ENCODE peak calls at places on chromosome 9, in seven cellular contexts. V is left lung; J is CD8-positive, alpha-beta T cell; M is spleen; O is upper lobe of left lung; W is right atrium auricular region; A is A549. Z is an unnamed sample. For H3K4me1, the result is how much of the 10 kb centered on the place peaks cover.

GRCh38 chr9:76756273-76756650 is 8.0 kb upstream of the PCA3 start:
- DNase-seq in V (no peak), M (no peak), A (peak), O (no peak), W (no peak), J (no peak), Z (no peak)

GRCh38 chr9:110140276-110140675 is 67.7 kb downstream of the C9orf152 start:
- DNase-seq in W (no peak), J (no peak), O (no peak), A (no peak), M (no peak), V (no peak), Z (no peak)

GRCh38 chr9:759983-760715 is 81.3 kb upstream of the DMRT1 start:
- DNase-seq in W (peak), O (peak), A (no peak), J (no peak), M (no peak), V (no peak), Z (peak)

GRCh38 chr9:71644819-71645362 is 123.4 kb downstream of the CEMIP2 start:
- DNase-seq in M (no peak), J (no peak), W (no peak), V (no peak), A (no peak), O (no peak), Z (no peak)

GRCh38 chr9:117574099-117574498 is 130.1 kb upstream of the TLR4 start:
- DNase-seq in V (no peak), O (no peak), A (no peak), J (no peak), W (no peak), M (no peak), Z (no peak)

GRCh38 chr9:15541862-15542261 is 11.0 kb upstream of the CCDC171 start:
- DNase-seq in M (no peak), W (no peak), J (no peak), V (no peak), O (no peak), A (no peak), Z (no peak)

GRCh38 chr9:89254058-89254772 is 56.8 kb upstream of the CKS2 start:
- DNase-seq in O (no peak), V (no peak), M (no peak), J (no peak), A (no peak), W (no peak), Z (no peak)

GRCh38 chr9:23938908-23939307 is 112.9 kb upstream of the ELAVL2 start:
- DNase-seq in O (no peak), A (no peak), V (no peak), J (no peak), W (no peak), M (no peak), Z (no peak)

GRCh38 chr9:16010221-16010620 is 457.4 kb downstream of the CCDC171 start:
- DNase-seq in A (no peak), W (no peak), V (no peak), M (no peak), O (no peak), J (no peak), Z (no peak)

GRCh38 chr9:133393399-133393798 is 17.2 kb downstream of the STKLD1 start:
- DNase-seq in M (no peak), J (no peak), V (no peak), O (no peak), A (no peak), W (no peak), Z (no peak)

GRCh38 chr9:136088481-136088938 is 6.6 kb downstream of the NACC2 start:
- DNase-seq in M (no peak), O (peak), J (no peak), V (no peak), W (no peak), A (no peak), Z (no peak)
- H3K4me3 ChIP-seq in M (no peak), O (no peak), J (no peak), V (no peak), W (no peak), A (no peak), Z (peak)

GRCh38 chr9:2745560-2746380 is 28.5 kb downstream of the KCNV2 start:
- DNase-seq in J (no peak), O (no peak), V (no peak), W (no peak), M (no peak), A (no peak), Z (no peak)

GRCh38 chr9:2740616-2741015 is 23.3 kb downstream of the KCNV2 start:
- DNase-seq in J (no peak), V (no peak), M (no peak), W (no peak), A (no peak), O (no peak), Z (no peak)

GRCh38 chr9:2741441-2742158 is 24.3 kb downstream of the KCNV2 start:
- DNase-seq in M (no peak), J (no peak), O (no peak), A (no peak), W (no peak), V (no peak), Z (no peak)

GRCh38 chr9:2743937-2744529 is 26.7 kb downstream of the KCNV2 start:
- DNase-seq in V (no peak), W (no peak), A (no peak), J (no peak), O (no peak), M (no peak), Z (no peak)

GRCh38 chr9:2742214-2742613 is 24.9 kb downstream of the KCNV2 start:
- DNase-seq in M (no peak), W (no peak), J (no peak), O (no peak), V (no peak), A (no peak), Z (no peak)
- H3K4me1 ChIP-seq in M (under half), W (under half), J (under half), O (under half), V (under half), A (under half), Z (under half)

GRCh38 chr9:6923081-6923480 is 165.3 kb downstream of the KDM4C start:
- DNase-seq in W (no peak), O (no peak), V (no peak), J (no peak), A (no peak), M (no peak), Z (no peak)

GRCh38 chr9:6922124-6922676 is 164.4 kb downstream of the KDM4C start:
- DNase-seq in O (no peak), M (no peak), V (no peak), A (no peak), W (no peak), J (no peak), Z (no peak)

GRCh38 chr9:6924149-6924548 is 166.4 kb downstream of the KDM4C start:
- DNase-seq in M (no peak), V (no peak), J (no peak), A (no peak), O (no peak), W (no peak), Z (no peak)

GRCh38 chr9:6921335-6921734 is 163.6 kb downstream of the KDM4C start:
- DNase-seq in V (no peak), W (no peak), M (no peak), O (no peak), J (no peak), A (no peak), Z (no peak)

GRCh38 chr9:6922680-6923079 is 164.9 kb downstream of the KDM4C start:
- DNase-seq in O (no peak), M (no peak), V (no peak), A (no peak), W (no peak), J (no peak), Z (no peak)
- H3K27ac ChIP-seq in O (no peak), M (no peak), V (no peak), A (no peak), W (no peak), J (no peak), Z (no peak)

DNA sequence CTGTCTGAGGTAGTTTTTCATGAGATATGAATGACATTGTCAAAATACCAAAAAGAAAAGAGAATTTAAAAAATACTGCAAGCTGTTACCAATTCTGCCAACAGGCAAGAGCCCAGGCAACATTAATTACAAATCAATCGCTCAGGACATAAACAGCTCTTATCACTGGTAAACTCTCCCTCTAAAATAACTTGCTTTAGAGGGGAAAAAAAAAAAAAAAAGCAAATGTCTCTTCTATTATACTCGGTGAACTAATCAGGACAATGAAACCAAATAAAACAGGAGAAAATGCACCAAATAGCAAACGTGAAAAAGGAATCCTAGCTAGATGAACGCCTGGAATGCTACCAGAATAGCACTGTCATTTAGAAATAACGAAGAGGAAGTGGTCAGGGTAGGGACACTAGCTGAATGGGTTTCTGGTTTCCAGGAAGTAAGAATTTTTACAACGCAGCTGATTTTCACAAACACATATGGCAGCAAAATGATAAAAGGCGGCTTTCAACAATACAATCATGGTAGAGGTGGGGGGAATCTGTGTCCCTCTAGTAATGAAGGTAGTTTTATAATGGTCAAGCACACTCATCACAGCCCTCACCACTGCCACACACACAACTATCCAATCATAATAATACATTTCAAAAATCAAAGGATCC is 94.9 kb downstream of the DENND1A start:
- DNase-seq in V (no peak), W (no peak), A (no peak), J (no peak), M (no peak), O (no peak), Z (no peak)
- H3K4me3 ChIP-seq in V (no peak), W (peak), A (no peak), J (no peak), M (peak), O (peak), Z (no peak)

GRCh38 chr9:100091650-100092049 is 7.2 kb downstream of the ERP44 start:
- DNase-seq in J (no peak), O (no peak), M (no peak), W (no peak), V (no peak), A (no peak), Z (no peak)
- H3K4me1 ChIP-seq in J (under half), O (under half), M (under half), W (under half), V (half or more), A (under half), Z (under half)

GRCh38 chr9:119280740-119281485 is 88.3 kb downstream of the BRINP1 start:
- DNase-seq in V (no peak), A (no peak), O (no peak), M (no peak), W (no peak), J (no peak), Z (no peak)

GRCh38 chr9:119284118-119284517 is 85.1 kb downstream of the BRINP1 start:
- DNase-seq in A (peak), V (no peak), W (no peak), M (no peak), J (no peak), O (no peak), Z (no peak)

GRCh38 chr9:119284587-119285337 is 84.5 kb downstream of the BRINP1 start:
- DNase-seq in J (no peak), W (no peak), V (no peak), O (no peak), A (no peak), M (no peak), Z (no peak)

GRCh38 chr9:119282476-119283117 is 86.6 kb downstream of the BRINP1 start:
- DNase-seq in V (no peak), A (no peak), W (no peak), O (no peak), J (no peak), M (no peak), Z (no peak)

GRCh38 chr9:119283118-119283794 is 86.0 kb downstream of the BRINP1 start:
- DNase-seq in M (no peak), O (peak), J (no peak), V (no peak), W (peak), A (no peak), Z (no peak)
- H3K27ac ChIP-seq in M (no peak), O (no peak), J (no peak), V (no peak), W (no peak), A (no peak), Z (no peak)

DNA sequence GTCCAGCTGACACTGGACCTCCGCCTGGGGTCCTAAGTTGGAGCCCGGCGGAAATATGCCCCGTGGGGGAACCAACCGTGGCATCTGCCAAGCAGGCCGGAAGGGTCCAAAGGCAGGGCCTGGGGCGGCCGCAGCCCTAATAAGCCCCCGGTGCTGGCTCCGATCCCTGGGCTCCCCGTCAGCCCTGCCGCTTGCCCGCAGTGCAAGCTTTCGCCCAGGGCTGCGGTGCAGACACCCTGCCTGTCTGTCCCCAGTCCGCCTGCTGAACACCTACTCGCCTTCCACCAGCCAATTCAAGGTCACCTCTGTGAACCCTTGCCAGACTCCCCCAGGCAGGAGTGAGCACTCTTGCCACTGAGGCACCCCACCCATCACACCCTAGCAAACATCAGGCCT is 499 bp upstream of the PTGR1 start:
- DNase-seq in M (no peak), O (no peak), A (peak), J (no peak), W (no peak), V (no peak), Z (no peak)
- H3K4me3 ChIP-seq in M (peak), O (peak), A (peak), J (no peak), W (peak), V (peak), Z (peak)

GRCh38 chr9:96015876-96016686 is 140.6 kb downstream of the ERCC6L2 start:
- DNase-seq in M (no peak), O (no peak), W (no peak), V (no peak), A (no peak), J (no peak), Z (no peak)
- H3K4me1 ChIP-seq in M (under half), O (under half), W (under half), V (under half), A (under half), J (half or more), Z (under half)

GRCh38 chr9:120571443-120572257 is 8.3 kb downstream of the CDK5RAP2 start:
- DNase-seq in W (no peak), J (no peak), V (no peak), A (peak), O (peak), M (no peak), Z (peak)

GRCh38 chr9:120567874-120568273 is 12.1 kb downstream of the CDK5RAP2 start:
- DNase-seq in M (no peak), A (no peak), O (no peak), W (no peak), V (no peak), J (no peak), Z (no peak)

GRCh38 chr9:120568816-120569215 is 11.2 kb downstream of the CDK5RAP2 start:
- DNase-seq in V (no peak), A (no peak), W (no peak), O (no peak), J (no peak), M (no peak), Z (no peak)

GRCh38 chr9:120570296-120570695 is 9.7 kb downstream of the CDK5RAP2 start:
- DNase-seq in O (no peak), J (no peak), A (no peak), V (no peak), W (no peak), M (no peak), Z (no peak)

GRCh38 chr9:120569556-120569955 is 10.4 kb downstream of the CDK5RAP2 start:
- DNase-seq in M (no peak), J (no peak), A (no peak), O (no peak), W (no peak), V (no peak), Z (no peak)
- H3K27ac ChIP-seq in M (no peak), J (no peak), A (no peak), O (no peak), W (no peak), V (no peak), Z (no peak)

DNA sequence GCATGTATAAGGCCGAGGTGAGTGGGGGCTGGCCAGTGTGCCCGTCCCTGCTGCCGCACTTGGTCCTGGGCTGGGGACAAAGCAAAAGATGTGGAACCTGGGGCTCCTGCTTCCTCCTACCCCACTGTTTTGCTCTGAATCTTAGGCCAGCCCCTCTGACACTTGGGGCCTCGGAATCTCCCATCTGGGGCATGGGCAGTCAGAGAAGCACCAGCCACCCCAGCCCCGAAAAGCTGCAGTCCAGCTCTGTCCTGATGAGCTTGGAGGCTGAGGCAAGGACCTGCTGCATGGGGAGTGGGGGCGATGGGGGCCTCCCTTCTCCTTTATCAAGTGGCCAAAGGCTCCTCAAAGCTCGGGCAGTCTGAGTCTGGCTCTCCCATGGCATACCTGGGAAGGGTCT is 31.3 kb downstream of the PTPA start:
- DNase-seq in M (no peak), J (no peak), V (no peak), W (no peak), A (no peak), O (no peak), Z (no peak)
- H3K4me3 ChIP-seq in M (no peak), J (no peak), V (no peak), W (peak), A (no peak), O (peak), Z (peak)